ENCODE peak calls at places on chromosomes 11 and 22, in six cellular contexts. B is GM10248, E is stromal cell of bone marrow, T is ELF-1, G is germinal center, P is cardiac fibroblast. R is an unnamed sample.

GRCh38 chr22:36914383-36914752 is 940 bp downstream of the CSF2RB start:
- DNase-seq in B (no peak), E (no peak), T (no peak), G (peak), P (no peak), R (no peak)

GRCh38 chr11:65429724-65430405 is 7.3 kb downstream of the NEAT1 start:
- DNase-seq in B (no peak), E (peak), T (peak), G (no peak), P (peak), R (peak)

GRCh38 chr11:64739871-64740270 is 4.1 kb downstream of the RASGRP2 start:
- DNase-seq in B (no peak), E (no peak), T (no peak), G (no peak), P (no peak), R (no peak)

GRCh38 chr22:23147632-23148387 is 2.5 kb downstream of the RAB36 start:
- DNase-seq in B (no peak), E (peak), T (no peak), G (no peak), P (peak), R (peak)

GRCh38 chr11:68383976-68384501 is 71.6 kb downstream of the LRP5 start:
- DNase-seq in B (peak), E (no peak), T (peak), G (peak), P (peak), R (peak)

GRCh38 chr11:128530119-128531091 is 57.0 kb downstream of the ETS1 start:
- DNase-seq in B (no peak), E (peak), T (no peak), G (no peak), P (peak), R (peak)

GRCh38 chr11:92696076-92696475 is 273.4 kb upstream of the MTNR1B start:
- DNase-seq in B (no peak), E (no peak), T (no peak), G (no peak), P (no peak), R (no peak)

GRCh38 chr11:3073029-3073435 is 15.8 kb upstream of the CARS1 start:
- DNase-seq in B (no peak), E (peak), T (no peak), G (no peak), P (peak), R (peak)

GRCh38 chr11:2709429-2709828 is 9.6 kb upstream of the KCNQ1OT1 start:
- DNase-seq in B (no peak), E (no peak), T (peak), G (no peak), P (peak), R (peak)

GRCh38 chr11:23727821-23728220 is 769.0 kb upstream of the LUZP2 start:
- DNase-seq in B (no peak), E (peak), T (no peak), G (no peak), P (peak), R (peak)

GRCh38 chr22:49037701-49038245 is 789.9 kb downstream of the BRD1 start:
- DNase-seq in B (no peak), E (no peak), T (no peak), G (no peak), P (no peak), R (no peak)

GRCh38 chr11:830295-831131 is 2.2 kb upstream of the CD151 start:
- DNase-seq in B (peak), E (no peak), T (peak), G (peak), P (no peak), R (no peak)

GRCh38 chr11:93117578-93117964 is 80.2 kb downstream of the SLC36A4 start:
- DNase-seq in B (no peak), E (no peak), T (no peak), G (no peak), P (no peak), R (no peak)

GRCh38 chr11:36253238-36253637 is 36.0 kb downstream of the COMMD9 start:
- DNase-seq in B (no peak), E (no peak), T (peak), G (no peak), P (no peak), R (no peak)

GRCh38 chr11:123956752-123957151 is 13.1 kb upstream of the OR6T1 start:
- DNase-seq in B (no peak), E (no peak), T (no peak), G (no peak), P (no peak), R (no peak)

GRCh38 chr11:8989411-8989810 is 14.4 kb downstream of the NRIP3 start:
- DNase-seq in B (no peak), E (peak), T (no peak), G (no peak), P (peak), R (peak)

GRCh38 chr11:134449713-134450112 is 37.7 kb upstream of the B3GAT1 start:
- DNase-seq in B (no peak), E (no peak), T (peak), G (no peak), P (no peak), R (no peak)

GRCh38 chr22:24503851-24504170 is 8.7 kb downstream of the UPB1 start:
- DNase-seq in B (no peak), E (no peak), T (no peak), G (no peak), P (no peak), R (no peak)

GRCh38 chr22:25754527-25755202 is 12.7 kb downstream of the MYO18B start:
- DNase-seq in B (no peak), E (peak), T (peak), G (no peak), P (peak), R (peak)

GRCh38 chr22:35195821-35196220 is 61.5 kb upstream of the HMGXB4 start:
- DNase-seq in B (no peak), E (no peak), T (no peak), G (no peak), P (no peak), R (no peak)

GRCh38 chr11:120710354-120711187 is 199.0 kb downstream of the GRIK4 start:
- DNase-seq in B (no peak), E (peak), T (peak), G (no peak), P (peak), R (peak)

GRCh38 chr11:118909619-118910308 is 16.0 kb downstream of the BCL9L start:
- DNase-seq in B (no peak), E (no peak), T (no peak), G (no peak), P (no peak), R (no peak)

GRCh38 chr11:74680035-74680671 is 51.1 kb downstream of the CHRDL2 start:
- DNase-seq in B (no peak), E (no peak), T (no peak), G (no peak), P (no peak), R (no peak)

GRCh38 chr11:43359432-43359818 is 705 bp downstream of the TTC17 start:
- DNase-seq in B (peak), E (no peak), T (peak), G (no peak), P (peak), R (peak)

GRCh38 chr22:37979782-37980181 is 4.6 kb downstream of the SOX10 start:
- DNase-seq in B (no peak), E (no peak), T (no peak), G (no peak), P (no peak), R (no peak)

GRCh38 chr22:48507595-48508350 is 1319.9 kb downstream of the BRD1 start:
- DNase-seq in B (no peak), E (no peak), T (no peak), G (no peak), P (no peak), R (no peak)